ENCODE peak calls at places on chromosomes 7 and 10, in nine cellular contexts. Z is heart right ventricle, U is left lung, E is cardiac muscle cell, H is HFFc6, V is lower leg skin, D is GM13977, K is keratinocyte, J is kidney epithelial cell. P is an unnamed sample.

GRCh38 chr10:37780536-37780935 is 76.9 kb downstream of the ZNF248 start:
- DNase-seq in Z (no peak), U (peak; percentile 62), E (no peak), H (no peak), V (no peak), D (no peak), K (no peak), J (no peak), P (no peak)

GRCh38 chr10:72240371-72240770 is 24.3 kb upstream of the ASCC1 start:
- DNase-seq in Z (no peak), U (no peak), E (no peak), H (no peak), V (no peak), D (no peak), K (no peak), J (no peak), P (no peak)

GRCh38 chr10:109898666-109899577 is 24.4 kb downstream of the XPNPEP1 start:
- DNase-seq in Z (peak; percentile 74), U (no peak), E (no peak), H (no peak), V (no peak), D (no peak), K (no peak), J (no peak), P (no peak)

GRCh38 chr7:133099887-133100286 is 18.0 kb upstream of the CHCHD3 start:
- DNase-seq in Z (no peak), U (no peak), E (no peak), H (no peak), V (no peak), D (no peak), K (no peak), J (no peak), P (no peak)

GRCh38 chr10:34745244-34745643 is 69.9 kb downstream of the PARD3 start:
- DNase-seq in Z (no peak), U (no peak), E (no peak), H (no peak), V (no peak), D (no peak), K (no peak), J (no peak), P (no peak)

GRCh38 chr7:132352774-132353173 is 223.5 kb downstream of the PLXNA4 start:
- DNase-seq in Z (no peak), U (no peak), E (peak; percentile 88), H (no peak), V (peak; percentile 25), D (no peak), K (no peak), J (no peak), P (no peak)

GRCh38 chr10:5219262-5219661 is 22.6 kb downstream of the AKR1C4 start:
- DNase-seq in Z (no peak), U (no peak), E (no peak), H (no peak), V (no peak), D (no peak), K (no peak), J (no peak), P (no peak)

GRCh38 chr7:16978358-16979244 is 96.8 kb upstream of the AGR3 start:
- DNase-seq in Z (no peak), U (no peak), E (peak; percentile 28), H (peak; percentile 80), V (no peak), D (no peak), K (no peak), J (peak; percentile 38), P (no peak)

GRCh38 chr7:45180084-45180986 is 22.7 kb downstream of the RAMP3 start:
- DNase-seq in Z (no peak), U (no peak), E (no peak), H (no peak), V (no peak), D (no peak), K (no peak), J (no peak), P (no peak)

GRCh38 chr10:11742779-11743298 is 657 bp downstream of the ECHDC3 start:
- DNase-seq in Z (peak; percentile 62), U (no peak), E (peak; percentile 30), H (no peak), V (no peak), D (no peak), K (no peak), J (no peak), P (peak; percentile 16)

GRCh38 chr7:105133986-105134655 is 120.1 kb downstream of the KMT2E start:
- DNase-seq in Z (no peak), U (no peak), E (no peak), H (no peak), V (no peak), D (no peak), K (no peak), J (no peak), P (no peak)

GRCh38 chr7:105139381-105139780 is 125.4 kb downstream of the KMT2E start:
- DNase-seq in Z (no peak), U (no peak), E (no peak), H (no peak), V (no peak), D (no peak), K (no peak), J (no peak), P (no peak)

GRCh38 chr7:105133358-105133757 is 119.4 kb downstream of the KMT2E start:
- DNase-seq in Z (no peak), U (no peak), E (no peak), H (no peak), V (no peak), D (no peak), K (no peak), J (no peak), P (no peak)

GRCh38 chr7:105137898-105138297 is 123.9 kb downstream of the KMT2E start:
- DNase-seq in Z (no peak), U (no peak), E (no peak), H (no peak), V (no peak), D (no peak), K (no peak), J (no peak), P (no peak)

GRCh38 chr7:105136221-105136620 is 122.2 kb downstream of the KMT2E start:
- DNase-seq in Z (no peak), U (no peak), E (no peak), H (peak; percentile 28), V (no peak), D (no peak), K (no peak), J (no peak), P (no peak)
- TF ChIP-seq CTCF in Z (no peak), U (no peak), E (peak; percentile 29), H (peak; percentile 56), V (no peak), D (no peak), K (no peak), J (no peak), P (no peak)

GRCh38 chr10:51083280-51083986 is 9.1 kb downstream of the PRKG1 start:
- DNase-seq in Z (no peak), U (no peak), E (peak; percentile 47), H (no peak), V (no peak), D (no peak), K (no peak), J (no peak), P (no peak)
- TF ChIP-seq CTCF in Z (no peak), U (no peak), E (no peak), H (no peak), V (no peak), D (no peak), K (no peak), J (no peak), P (no peak)

DNA sequence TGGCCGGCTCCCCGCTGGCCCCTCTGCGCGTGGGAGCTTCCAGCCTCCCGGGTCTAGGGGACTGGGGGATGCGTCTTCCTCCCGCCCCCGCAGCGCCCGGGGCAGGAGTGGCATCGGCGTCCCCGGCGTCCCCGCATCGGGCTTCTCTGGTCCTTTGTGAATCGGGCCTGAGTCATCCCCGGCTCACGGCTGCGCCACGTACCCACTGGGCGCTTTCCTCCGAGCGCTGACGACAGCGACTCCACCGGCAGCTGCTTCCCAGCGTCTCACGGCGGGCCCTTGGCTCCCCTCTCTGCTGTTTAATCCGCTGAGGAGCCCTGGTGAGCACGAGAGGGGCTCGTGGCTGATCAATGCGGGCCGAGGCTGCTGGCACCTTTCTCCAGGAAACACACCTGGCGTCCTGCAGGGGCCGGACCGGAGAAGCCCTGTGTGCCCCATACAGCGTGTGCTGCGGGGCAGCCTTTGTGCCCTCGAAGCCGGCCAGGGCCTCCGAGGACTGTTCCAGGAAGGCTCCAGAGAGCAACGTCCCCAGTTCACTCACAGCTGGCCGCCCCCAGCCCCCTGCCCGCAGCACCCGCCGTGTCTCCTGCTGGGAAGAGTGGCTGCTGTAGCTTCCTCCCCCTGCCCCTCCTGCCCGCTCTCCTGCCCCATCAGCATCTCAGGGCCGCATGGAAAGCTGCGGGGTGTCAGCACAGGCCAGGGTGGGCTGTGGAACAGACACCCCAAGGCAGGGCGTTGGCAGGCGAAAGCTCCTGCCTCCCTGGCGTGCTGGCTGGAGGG is 95.5 kb upstream of the DIP2C start:
- DNase-seq in Z (peak; percentile 33), U (peak; percentile 87), E (peak; percentile 67), H (peak; percentile 76), V (peak; percentile 30), D (peak; percentile 45), K (no peak), J (peak; percentile 21), P (peak; percentile 46)
- TF ChIP-seq CTCF in Z (no peak), U (no peak), E (peak; percentile 32), H (peak; percentile 58), V (no peak), D (no peak), K (peak; percentile 46), J (peak; percentile 24), P (no peak)

GRCh38 chr7:786472-787255 is 45.6 kb upstream of the SUN1 start:
- DNase-seq in Z (peak; percentile 77), U (peak; percentile 83), E (peak; percentile 67), H (peak; percentile 10), V (peak; percentile 65), D (peak; percentile 88), K (peak; percentile 36), J (no peak), P (peak; percentile 85)

GRCh38 chr7:787332-788240 is 44.7 kb upstream of the SUN1 start:
- DNase-seq in Z (no peak), U (peak; percentile 70), E (no peak), H (no peak), V (no peak), D (no peak), K (no peak), J (no peak), P (no peak)

GRCh38 chr7:784971-785370 is 47.3 kb upstream of the SUN1 start:
- DNase-seq in Z (no peak), U (peak; percentile 51), E (no peak), H (no peak), V (no peak), D (no peak), K (no peak), J (no peak), P (no peak)

GRCh38 chr7:783556-784490 is 48.5 kb upstream of the SUN1 start:
- DNase-seq in Z (no peak), U (peak; percentile 60), E (no peak), H (no peak), V (no peak), D (no peak), K (no peak), J (no peak), P (no peak)

GRCh38 chr7:785416-785815 is 46.9 kb upstream of the SUN1 start:
- DNase-seq in Z (no peak), U (peak; percentile 67), E (no peak), H (no peak), V (no peak), D (no peak), K (no peak), J (no peak), P (no peak)
- TF ChIP-seq CTCF in Z (no peak), U (no peak), E (no peak), H (no peak), V (no peak), D (no peak), K (no peak), J (no peak), P (no peak)

GRCh38 chr7:2643386-2644229 is 11.8 kb downstream of the TTYH3 start:
- DNase-seq in Z (no peak), U (no peak), E (no peak), H (no peak), V (no peak), D (no peak), K (no peak), J (no peak), P (no peak)
- TF ChIP-seq CTCF in Z (no peak), U (no peak), E (peak; percentile 25), H (peak; percentile 38), V (no peak), D (peak; percentile 42), K (peak; percentile 37), J (peak; percentile 34), P (no peak)

P was measured in endothelial cell.